ENCODE peak calls at places on chromosomes 13 and 19, in nine cellular contexts. One of them, this sample, is unnamed.

GRCh38 chr19:15305582-15306334 is 26.6 kb downstream of the BRD4 start:
- DNase-seq in fibroblast of lung: no peak
- DNase-seq in CD4-positive, alpha-beta memory T cell: no peak
- DNase-seq in SK-N-SH: no peak
- DNase-seq in uterus: no peak
- DNase-seq in Panc1: no peak
- DNase-seq in right lobe of liver: no peak
- DNase-seq in heart right ventricle: no peak
- DNase-seq in CD4-positive, alpha-beta T cell: no peak
- DNase-seq in this sample: no peak

GRCh38 chr13:102769679-102770078 is 3.9 kb downstream of the TEX30 start:
- DNase-seq in fibroblast of lung: peak
- DNase-seq in CD4-positive, alpha-beta memory T cell: no peak
- DNase-seq in SK-N-SH: peak
- DNase-seq in uterus: no peak
- DNase-seq in Panc1: no peak
- DNase-seq in right lobe of liver: no peak
- DNase-seq in heart right ventricle: no peak
- DNase-seq in CD4-positive, alpha-beta T cell: no peak
- DNase-seq in this sample: no peak

GRCh38 chr19:7843521-7843920 is 13.5 kb downstream of the EVI5L start:
- DNase-seq in fibroblast of lung: no peak
- DNase-seq in CD4-positive, alpha-beta memory T cell: no peak
- DNase-seq in SK-N-SH: peak
- DNase-seq in uterus: no peak
- DNase-seq in Panc1: no peak
- DNase-seq in right lobe of liver: no peak
- DNase-seq in heart right ventricle: no peak
- DNase-seq in CD4-positive, alpha-beta T cell: no peak
- DNase-seq in this sample: no peak

GRCh38 chr19:35288843-35289355 is 3.1 kb upstream of the MAG start:
- DNase-seq in fibroblast of lung: no peak
- DNase-seq in CD4-positive, alpha-beta memory T cell: no peak
- DNase-seq in SK-N-SH: no peak
- DNase-seq in uterus: no peak
- DNase-seq in Panc1: no peak
- DNase-seq in right lobe of liver: no peak
- DNase-seq in heart right ventricle: no peak
- DNase-seq in CD4-positive, alpha-beta T cell: no peak
- DNase-seq in this sample: no peak

GRCh38 chr13:90997951-90998350 is 349.5 kb upstream of the MIR17HG start:
- DNase-seq in fibroblast of lung: no peak
- DNase-seq in CD4-positive, alpha-beta memory T cell: no peak
- DNase-seq in SK-N-SH: no peak
- DNase-seq in uterus: no peak
- DNase-seq in Panc1: no peak
- DNase-seq in right lobe of liver: no peak
- DNase-seq in heart right ventricle: no peak
- DNase-seq in CD4-positive, alpha-beta T cell: no peak
- DNase-seq in this sample: no peak

GRCh38 chr13:48950507-48950886 is 25.2 kb upstream of the FNDC3A start:
- DNase-seq in fibroblast of lung: peak
- DNase-seq in CD4-positive, alpha-beta memory T cell: no peak
- DNase-seq in SK-N-SH: no peak
- DNase-seq in uterus: no peak
- DNase-seq in Panc1: no peak
- DNase-seq in right lobe of liver: no peak
- DNase-seq in heart right ventricle: no peak
- DNase-seq in CD4-positive, alpha-beta T cell: no peak
- DNase-seq in this sample: no peak

GRCh38 chr19:48480151-48480475 is 10.9 kb downstream of the CYTH2 start:
- DNase-seq in fibroblast of lung: peak
- DNase-seq in CD4-positive, alpha-beta memory T cell: peak
- DNase-seq in SK-N-SH: no peak
- DNase-seq in uterus: peak
- DNase-seq in Panc1: no peak
- DNase-seq in right lobe of liver: no peak
- DNase-seq in heart right ventricle: peak
- DNase-seq in CD4-positive, alpha-beta T cell: peak
- DNase-seq in this sample: no peak

GRCh38 chr19:34173145-34173956 is 1.0 kb downstream of the LSM14A start:
- DNase-seq in fibroblast of lung: peak
- DNase-seq in CD4-positive, alpha-beta memory T cell: peak
- DNase-seq in SK-N-SH: peak
- DNase-seq in uterus: peak
- DNase-seq in Panc1: no peak
- DNase-seq in right lobe of liver: peak
- DNase-seq in heart right ventricle: no peak
- DNase-seq in CD4-positive, alpha-beta T cell: peak
- DNase-seq in this sample: peak

GRCh38 chr19:57560049-57560491 is 407 bp upstream of the ZNF550 start:
- DNase-seq in fibroblast of lung: peak
- DNase-seq in CD4-positive, alpha-beta memory T cell: no peak
- DNase-seq in SK-N-SH: peak
- DNase-seq in uterus: no peak
- DNase-seq in Panc1: no peak
- DNase-seq in right lobe of liver: no peak
- DNase-seq in heart right ventricle: peak
- DNase-seq in CD4-positive, alpha-beta T cell: no peak
- DNase-seq in this sample: no peak

DNA sequence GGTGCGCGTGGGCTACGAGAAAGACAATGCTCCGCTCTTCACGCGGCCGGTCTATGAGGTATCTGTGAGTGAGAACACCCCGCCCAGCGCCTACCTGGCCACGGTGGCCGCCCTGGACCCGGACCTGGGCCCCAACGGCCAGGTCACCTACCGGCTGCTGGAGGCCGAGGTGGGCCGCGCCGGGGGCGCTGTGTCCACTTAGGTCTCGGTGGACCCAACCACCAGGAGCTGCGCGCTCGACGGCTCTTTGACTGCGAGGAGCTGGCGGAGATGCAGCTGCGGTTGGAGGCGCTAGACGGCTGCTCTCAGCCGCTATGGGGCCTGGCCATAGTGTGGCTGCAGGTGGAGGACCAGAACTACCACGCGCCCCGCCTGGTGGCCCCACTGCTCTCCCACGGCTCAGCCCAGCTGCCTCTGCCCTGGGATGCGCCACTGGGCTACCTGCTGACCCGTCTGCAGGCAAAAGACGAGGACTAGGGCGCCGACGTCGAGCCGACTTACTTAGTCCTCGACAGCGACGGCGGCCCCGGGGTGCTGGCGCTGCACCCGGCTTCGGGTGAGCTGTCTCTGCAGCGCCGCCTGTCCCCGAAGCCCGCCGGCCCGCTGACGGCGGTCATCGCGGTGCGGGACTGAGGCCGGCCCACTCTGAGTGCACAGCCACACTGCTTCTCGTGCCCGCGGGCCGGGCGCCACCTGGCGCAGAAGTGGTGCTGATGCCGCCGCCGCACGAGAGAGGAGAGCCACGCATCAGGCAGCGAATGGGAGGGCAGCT is 173.0 kb downstream of the OLFM4 start:
- DNase-seq in fibroblast of lung: no peak
- DNase-seq in CD4-positive, alpha-beta memory T cell: no peak
- DNase-seq in SK-N-SH: peak
- DNase-seq in uterus: no peak
- DNase-seq in Panc1: no peak
- DNase-seq in right lobe of liver: peak
- DNase-seq in heart right ventricle: peak
- DNase-seq in CD4-positive, alpha-beta T cell: no peak
- DNase-seq in this sample: no peak
- H3K27ac ChIP-seq in fibroblast of lung: no peak
- H3K27ac ChIP-seq in CD4-positive, alpha-beta memory T cell: no peak
- H3K27ac ChIP-seq in SK-N-SH: no peak
- H3K27ac ChIP-seq in uterus: no peak
- H3K27ac ChIP-seq in Panc1: no peak
- H3K27ac ChIP-seq in right lobe of liver: no peak
- H3K27ac ChIP-seq in heart right ventricle: no peak
- H3K27ac ChIP-seq in CD4-positive, alpha-beta T cell: no peak
- H3K27ac ChIP-seq in this sample: no peak

GRCh38 chr19:49551531-49551930 is 23.7 kb downstream of the RCN3 start:
- DNase-seq in fibroblast of lung: no peak
- DNase-seq in CD4-positive, alpha-beta memory T cell: no peak
- DNase-seq in SK-N-SH: no peak
- DNase-seq in uterus: no peak
- DNase-seq in Panc1: no peak
- DNase-seq in right lobe of liver: no peak
- DNase-seq in heart right ventricle: no peak
- DNase-seq in CD4-positive, alpha-beta T cell: no peak
- DNase-seq in this sample: no peak

GRCh38 chr19:49554701-49555181 is 25.6 kb downstream of the NOSIP start:
- DNase-seq in fibroblast of lung: no peak
- DNase-seq in CD4-positive, alpha-beta memory T cell: peak
- DNase-seq in SK-N-SH: no peak
- DNase-seq in uterus: no peak
- DNase-seq in Panc1: no peak
- DNase-seq in right lobe of liver: no peak
- DNase-seq in heart right ventricle: peak
- DNase-seq in CD4-positive, alpha-beta T cell: peak
- DNase-seq in this sample: no peak

GRCh38 chr19:49553451-49554271 is 25.9 kb downstream of the RCN3 start:
- DNase-seq in fibroblast of lung: no peak
- DNase-seq in CD4-positive, alpha-beta memory T cell: peak
- DNase-seq in SK-N-SH: no peak
- DNase-seq in uterus: no peak
- DNase-seq in Panc1: no peak
- DNase-seq in right lobe of liver: no peak
- DNase-seq in heart right ventricle: no peak
- DNase-seq in CD4-positive, alpha-beta T cell: peak
- DNase-seq in this sample: peak

GRCh38 chr19:49555600-49556411 is 24.6 kb downstream of the NOSIP start:
- DNase-seq in fibroblast of lung: peak
- DNase-seq in CD4-positive, alpha-beta memory T cell: peak
- DNase-seq in SK-N-SH: peak
- DNase-seq in uterus: peak
- DNase-seq in Panc1: no peak
- DNase-seq in right lobe of liver: peak
- DNase-seq in heart right ventricle: peak
- DNase-seq in CD4-positive, alpha-beta T cell: peak
- DNase-seq in this sample: no peak

DNA sequence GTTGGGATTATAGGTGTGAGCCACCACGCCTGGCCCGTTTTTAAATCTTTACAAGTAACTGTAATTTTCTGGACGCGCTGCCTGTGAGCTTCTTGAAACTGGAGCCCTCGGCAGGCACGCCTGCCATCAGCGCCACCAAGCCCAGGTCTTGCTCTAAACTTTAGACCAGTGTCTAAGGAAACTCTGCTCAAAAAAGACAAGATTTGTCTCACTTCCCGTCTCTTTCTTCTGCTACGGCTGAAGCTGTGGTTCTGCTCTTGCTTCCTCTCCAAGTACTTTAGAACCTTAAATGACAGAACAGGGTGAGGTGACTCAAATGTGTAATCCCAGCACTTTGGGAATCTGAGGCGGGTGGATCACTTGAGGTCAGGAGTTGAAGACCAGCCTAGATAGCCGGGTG is 24.9 kb downstream of the RCN3 start:
- DNase-seq in fibroblast of lung: no peak
- DNase-seq in CD4-positive, alpha-beta memory T cell: peak
- DNase-seq in SK-N-SH: no peak
- DNase-seq in uterus: no peak
- DNase-seq in Panc1: no peak
- DNase-seq in right lobe of liver: no peak
- DNase-seq in heart right ventricle: no peak
- DNase-seq in CD4-positive, alpha-beta T cell: peak
- DNase-seq in this sample: no peak
- H3K27ac ChIP-seq in fibroblast of lung: no peak
- H3K27ac ChIP-seq in CD4-positive, alpha-beta memory T cell: peak
- H3K27ac ChIP-seq in SK-N-SH: no peak
- H3K27ac ChIP-seq in uterus: no peak
- H3K27ac ChIP-seq in Panc1: no peak
- H3K27ac ChIP-seq in right lobe of liver: no peak
- H3K27ac ChIP-seq in heart right ventricle: peak
- H3K27ac ChIP-seq in CD4-positive, alpha-beta T cell: peak
- H3K27ac ChIP-seq in this sample: no peak

DNA sequence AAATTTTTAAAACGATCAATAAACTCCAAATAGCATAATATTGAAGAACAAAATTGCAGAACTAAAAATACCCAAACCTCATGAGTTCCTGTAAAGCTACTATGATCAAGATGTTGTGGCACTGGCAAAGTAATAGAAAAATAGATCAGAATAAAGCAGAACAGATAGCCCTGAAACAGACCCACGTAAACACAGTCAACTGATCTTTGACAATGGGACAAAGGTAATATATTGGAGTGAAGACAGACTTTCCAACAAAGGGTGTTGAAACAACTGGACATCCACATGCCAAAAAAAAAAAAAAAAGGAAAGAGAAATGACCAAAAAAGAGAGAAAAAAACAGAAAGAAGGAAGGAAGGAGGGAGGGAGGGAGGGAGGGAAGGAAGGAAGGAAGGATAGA is 138.7 kb downstream of the IRS2 start:
- DNase-seq in fibroblast of lung: no peak
- DNase-seq in CD4-positive, alpha-beta memory T cell: no peak
- DNase-seq in SK-N-SH: no peak
- DNase-seq in uterus: no peak
- DNase-seq in Panc1: no peak
- DNase-seq in right lobe of liver: no peak
- DNase-seq in heart right ventricle: no peak
- DNase-seq in CD4-positive, alpha-beta T cell: no peak
- DNase-seq in this sample: no peak
- H3K27ac ChIP-seq in fibroblast of lung: no peak
- H3K27ac ChIP-seq in CD4-positive, alpha-beta memory T cell: no peak
- H3K27ac ChIP-seq in SK-N-SH: no peak
- H3K27ac ChIP-seq in uterus: no peak
- H3K27ac ChIP-seq in Panc1: no peak
- H3K27ac ChIP-seq in right lobe of liver: no peak
- H3K27ac ChIP-seq in heart right ventricle: no peak
- H3K27ac ChIP-seq in CD4-positive, alpha-beta T cell: no peak
- H3K27ac ChIP-seq in this sample: no peak

GRCh38 chr13:110352735-110353134 is 45.7 kb downstream of the COL4A2 start:
- DNase-seq in fibroblast of lung: no peak
- DNase-seq in CD4-positive, alpha-beta memory T cell: no peak
- DNase-seq in SK-N-SH: no peak
- DNase-seq in uterus: no peak
- DNase-seq in Panc1: no peak
- DNase-seq in right lobe of liver: no peak
- DNase-seq in heart right ventricle: no peak
- DNase-seq in CD4-positive, alpha-beta T cell: no peak
- DNase-seq in this sample: no peak

GRCh38 chr13:110354715-110355473 is 47.8 kb downstream of the COL4A2 start:
- DNase-seq in fibroblast of lung: no peak
- DNase-seq in CD4-positive, alpha-beta memory T cell: no peak
- DNase-seq in SK-N-SH: no peak
- DNase-seq in uterus: no peak
- DNase-seq in Panc1: no peak
- DNase-seq in right lobe of liver: no peak
- DNase-seq in heart right ventricle: no peak
- DNase-seq in CD4-positive, alpha-beta T cell: no peak
- DNase-seq in this sample: no peak

GRCh38 chr13:110353339-110353977 is 46.4 kb downstream of the COL4A2 start:
- DNase-seq in fibroblast of lung: no peak
- DNase-seq in CD4-positive, alpha-beta memory T cell: no peak
- DNase-seq in SK-N-SH: no peak
- DNase-seq in uterus: no peak
- DNase-seq in Panc1: no peak
- DNase-seq in right lobe of liver: no peak
- DNase-seq in heart right ventricle: no peak
- DNase-seq in CD4-positive, alpha-beta T cell: no peak
- DNase-seq in this sample: no peak

GRCh38 chr13:110356362-110356761 is 49.3 kb downstream of the COL4A2 start:
- DNase-seq in fibroblast of lung: no peak
- DNase-seq in CD4-positive, alpha-beta memory T cell: no peak
- DNase-seq in SK-N-SH: no peak
- DNase-seq in uterus: no peak
- DNase-seq in Panc1: no peak
- DNase-seq in right lobe of liver: no peak
- DNase-seq in heart right ventricle: no peak
- DNase-seq in CD4-positive, alpha-beta T cell: no peak
- DNase-seq in this sample: no peak

GRCh38 chr13:110354209-110354627 is 47.1 kb downstream of the COL4A2 start:
- DNase-seq in fibroblast of lung: no peak
- DNase-seq in CD4-positive, alpha-beta memory T cell: no peak
- DNase-seq in SK-N-SH: no peak
- DNase-seq in uterus: no peak
- DNase-seq in Panc1: no peak
- DNase-seq in right lobe of liver: no peak
- DNase-seq in heart right ventricle: no peak
- DNase-seq in CD4-positive, alpha-beta T cell: no peak
- DNase-seq in this sample: no peak
- H3K27ac ChIP-seq in fibroblast of lung: no peak
- H3K27ac ChIP-seq in CD4-positive, alpha-beta memory T cell: no peak
- H3K27ac ChIP-seq in SK-N-SH: no peak
- H3K27ac ChIP-seq in uterus: peak
- H3K27ac ChIP-seq in Panc1: no peak
- H3K27ac ChIP-seq in right lobe of liver: no peak
- H3K27ac ChIP-seq in heart right ventricle: no peak
- H3K27ac ChIP-seq in CD4-positive, alpha-beta T cell: no peak
- H3K27ac ChIP-seq in this sample: no peak